ENCODE peak calls at places on chromosomes 11 and 22, in ten cellular contexts. F is foreskin keratinocyte, N is stomach, L is neural progenitor cell, G is MCF 10A, M is cardiac muscle cell, T is GM12865, Z is lower lobe of right lung, S is HCT116, R is right atrium auricular region. O is an unnamed sample.

GRCh38 chr11:37104380-37104779 is 506.3 kb upstream of the RAG2 start:
- DNase-seq in F (no peak), N (no peak), L (no peak), G (no peak), M (peak; percentile 1), T (no peak), Z (no peak), S (no peak), R (no peak), O (no peak)

GRCh38 chr11:69588270-69588669 is 52.7 kb upstream of the CCND1 start:
- DNase-seq in F (peak; percentile 78), N (no peak), L (no peak), G (peak; percentile 61), M (peak; percentile 51), T (no peak), Z (no peak), S (peak; percentile 54), R (no peak), O (no peak)

GRCh38 chr11:64694821-64695365 is 28.1 kb downstream of the NRXN2 start:
- DNase-seq in F (no peak), N (no peak), L (peak; percentile 79), G (no peak), M (no peak), T (peak; percentile 59), Z (no peak), S (no peak), R (no peak), O (peak; percentile 22)

GRCh38 chr11:118607401-118608267 is at the start of gene PHLDB1:
- DNase-seq in F (no peak), N (peak; percentile 46), L (peak; percentile 65), G (peak; percentile 61), M (peak; percentile 82), T (peak; percentile 25), Z (peak; percentile 71), S (no peak), R (peak; percentile 73), O (peak; percentile 61)

GRCh38 chr11:33633251-33634003 is 67.2 kb downstream of the C11orf91 start:
- DNase-seq in F (peak; percentile 96), N (no peak), L (no peak), G (peak; percentile 95), M (peak; percentile 56), T (no peak), Z (no peak), S (peak; percentile 98), R (no peak), O (no peak)

GRCh38 chr11:104043678-104044239 is 7.3 kb downstream of the DDI1 start:
- DNase-seq in F (no peak), N (no peak), L (no peak), G (no peak), M (peak; percentile 61), T (no peak), Z (no peak), S (no peak), R (no peak), O (no peak)

GRCh38 chr11:59756496-59756840 is 1.3 kb downstream of the STX3 start:
- DNase-seq in F (peak; percentile 66), N (no peak), L (no peak), G (peak; percentile 45), M (no peak), T (no peak), Z (no peak), S (no peak), R (no peak), O (no peak)

GRCh38 chr22:17402304-17402703 is 33.0 kb downstream of the CECR2 start:
- DNase-seq in F (no peak), N (no peak), L (no peak), G (no peak), M (no peak), T (no peak), Z (no peak), S (no peak), R (no peak), O (no peak)

GRCh38 chr11:47442514-47442913 is 6.4 kb downstream of the RAPSN start:
- DNase-seq in F (no peak), N (no peak), L (no peak), G (no peak), M (no peak), T (no peak), Z (no peak), S (no peak), R (no peak), O (no peak)

GRCh38 chr11:117443269-117444186 is 115.9 kb downstream of the CEP164 start:
- DNase-seq in F (no peak), N (peak; percentile 34), L (peak; percentile 88), G (no peak), M (peak; percentile 57), T (peak; percentile 35), Z (no peak), S (no peak), R (peak; percentile 65), O (peak; percentile 25)

GRCh38 chr11:114154271-114155047 is 94.9 kb downstream of the ZBTB16 start:
- DNase-seq in F (peak; percentile 49), N (no peak), L (no peak), G (peak; percentile 99), M (peak; percentile 97), T (no peak), Z (no peak), S (no peak), R (peak; percentile 86), O (no peak)

GRCh38 chr11:19642185-19642591 is 70.4 kb upstream of the NAV2 start:
- DNase-seq in F (no peak), N (no peak), L (no peak), G (peak; percentile 34), M (peak; percentile 53), T (no peak), Z (no peak), S (no peak), R (no peak), O (no peak)

GRCh38 chr11:29312817-29313216 is 704.0 kb downstream of the KCNA4 start:
- DNase-seq in F (peak; percentile 93), N (no peak), L (no peak), G (peak; percentile 25), M (no peak), T (no peak), Z (no peak), S (no peak), R (no peak), O (no peak)

GRCh38 chr11:93613432-93613831 is 48.0 kb upstream of the CEP295 start:
- DNase-seq in F (no peak), N (no peak), L (no peak), G (no peak), M (no peak), T (no peak), Z (no peak), S (no peak), R (no peak), O (no peak)

GRCh38 chr22:48144318-48144717 is 1381.9 kb downstream of the TBC1D22A start:
- DNase-seq in F (no peak), N (no peak), L (no peak), G (no peak), M (no peak), T (no peak), Z (no peak), S (no peak), R (no peak), O (no peak)

GRCh38 chr11:56394381-56394780 is 18.1 kb upstream of the OR5AL1 start:
- DNase-seq in F (no peak), N (no peak), L (no peak), G (no peak), M (no peak), T (no peak), Z (no peak), S (no peak), R (no peak), O (no peak)

DNA sequence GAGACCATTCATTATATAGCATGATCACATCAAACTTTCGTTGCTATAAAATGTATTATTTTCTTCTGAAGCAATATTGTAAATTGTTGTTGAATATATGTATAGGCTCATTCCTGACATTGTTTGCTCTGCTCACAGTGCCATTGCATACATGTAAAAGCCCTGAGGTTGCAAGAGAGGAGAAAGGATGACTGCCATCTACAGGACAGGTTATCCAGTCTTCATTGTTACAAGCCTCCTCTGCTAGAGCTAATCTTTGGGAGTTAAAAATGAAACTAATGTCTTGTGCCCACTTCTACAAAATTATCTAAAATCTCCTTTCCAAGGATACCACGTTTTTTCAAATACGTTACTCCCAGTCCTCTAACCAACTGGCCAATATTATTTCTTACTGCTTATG is 16.4 kb upstream of the OR5AL1 start:
- DNase-seq in F (no peak), N (no peak), L (peak; percentile 12), G (no peak), M (no peak), T (no peak), Z (no peak), S (no peak), R (no peak), O (no peak)
- TF ChIP-seq CTCF in F (no peak), N (no peak), L (peak; percentile 38), G (no peak), M (no peak), T (no peak), Z (no peak), S (no peak), R (no peak), O (no peak)

DNA sequence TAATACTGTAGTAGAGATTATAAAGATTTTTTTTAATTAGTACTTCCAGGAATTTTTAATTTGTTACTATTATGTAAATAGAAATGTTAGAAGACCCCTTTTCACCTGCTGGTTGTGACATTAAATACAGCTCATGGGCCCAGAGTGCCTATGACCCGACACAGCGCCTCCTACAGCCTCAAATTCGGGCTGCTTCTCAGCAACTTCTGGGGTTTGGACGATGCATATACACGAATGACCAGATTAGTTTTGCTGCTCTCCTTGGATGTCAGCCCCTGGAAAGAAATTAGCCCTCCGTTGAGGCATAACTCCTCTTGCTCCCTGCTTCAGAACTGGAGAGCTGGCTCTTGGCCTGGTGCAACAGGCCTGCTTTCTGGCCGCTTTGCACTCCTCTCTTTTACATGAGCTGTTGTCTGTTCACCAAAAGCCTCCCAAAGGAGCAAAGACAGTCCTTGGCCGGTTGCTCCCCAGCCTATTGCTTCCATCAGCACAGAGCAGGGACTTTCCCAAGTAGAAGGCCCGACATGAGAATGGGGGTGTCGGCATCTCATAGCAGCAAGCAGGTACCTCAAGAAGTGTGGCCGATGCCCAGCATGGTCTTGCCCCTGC is 3.3 kb downstream of the TECTA start:
- DNase-seq in F (no peak), N (no peak), L (no peak), G (no peak), M (no peak), T (peak; percentile 17), Z (no peak), S (no peak), R (no peak), O (no peak)
- TF ChIP-seq CTCF in F (peak; percentile 5), N (no peak), L (peak; percentile 48), G (no peak), M (peak; percentile 10), T (no peak), Z (no peak), S (no peak), R (no peak), O (no peak)

GRCh38 chr11:71425409-71425808 is 22.8 kb downstream of the DHCR7 start:
- DNase-seq in F (no peak), N (no peak), L (peak; percentile 14), G (no peak), M (no peak), T (no peak), Z (no peak), S (no peak), R (no peak), O (peak; percentile 8)
- TF ChIP-seq CTCF in F (no peak), N (no peak), L (peak; percentile 29), G (no peak), M (no peak), T (no peak), Z (no peak), S (no peak), R (no peak), O (no peak)

DNA sequence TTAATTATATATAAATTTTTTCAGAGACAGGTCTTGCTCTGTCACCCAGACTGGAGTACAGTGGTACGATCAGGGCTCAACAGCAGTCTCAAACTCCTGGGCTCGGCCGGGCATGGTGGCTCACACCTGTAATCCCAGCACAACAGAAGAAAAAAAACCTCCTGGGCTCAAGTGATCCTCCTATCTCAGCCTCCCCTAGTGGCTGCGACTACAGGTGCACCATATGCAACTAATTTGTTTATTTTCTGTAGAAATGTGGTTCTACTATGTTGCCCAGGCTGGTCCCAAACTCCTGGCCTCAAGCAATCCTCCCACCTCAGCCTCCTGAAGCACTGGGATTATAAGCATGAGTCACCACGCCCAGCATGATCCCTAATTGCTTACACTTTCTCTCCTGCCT is 56.1 kb upstream of the SLC35C1 start:
- DNase-seq in F (no peak), N (no peak), L (no peak), G (peak; percentile 8), M (no peak), T (no peak), Z (no peak), S (no peak), R (no peak), O (no peak)
- TF ChIP-seq CTCF in F (no peak), N (no peak), L (peak; percentile 11), G (no peak), M (no peak), T (no peak), Z (no peak), S (no peak), R (no peak), O (peak; percentile 18)